ENCODE peak calls at places on chromosomes 7 and 10, in six cellular contexts. C is mesendoderm, J is endothelial cell of umbilical vein, N is MM.1S, W is neuronal stem cell, B is PC-3. P is an unnamed sample.

GRCh38 chr10:639751-640672 is 49.5 kb downstream of the DIP2C start:
- DNase-seq in N (no peak), W (no peak), C (no peak), B (no peak), J (no peak), P (no peak)

GRCh38 chr10:125037145-125037544 is 95.2 kb downstream of the ZRANB1 start:
- DNase-seq in J (no peak), B (peak; percentile 48), C (peak; percentile 82), W (no peak), N (no peak), P (peak; percentile 42)

GRCh38 chr7:24192053-24192452 is 91.9 kb upstream of the NPY start:
- DNase-seq in B (peak; percentile 3), N (no peak), J (no peak), W (no peak), C (no peak), P (no peak)

GRCh38 chr7:74104702-74105101 is 21.1 kb downstream of the LIMK1 start:
- DNase-seq in J (no peak), C (no peak), N (no peak), W (no peak), B (peak; percentile 81), P (no peak)

GRCh38 chr7:25537678-25538375 is 309.5 kb upstream of the NPVF start:
- DNase-seq in N (no peak), B (no peak), J (no peak), W (no peak), C (no peak), P (no peak)

GRCh38 chr10:60224129-60224705 is 165.5 kb downstream of the ANK3 start:
- DNase-seq in J (no peak), W (no peak), B (no peak), C (no peak), N (no peak), P (no peak)

GRCh38 chr7:143360788-143361551 is 1.5 kb downstream of the FAM131B start:
- DNase-seq in W (peak; percentile 39), J (no peak), B (no peak), N (no peak), C (no peak), P (no peak)

GRCh38 chr10:43227911-43228782 is 38.7 kb downstream of the RASGEF1A start:
- DNase-seq in N (no peak), J (no peak), W (no peak), B (no peak), C (no peak), P (no peak)

GRCh38 chr10:132608511-132609195 is 71.1 kb downstream of the INPP5A start:
- DNase-seq in B (no peak), W (no peak), J (no peak), C (no peak), N (no peak), P (no peak)

GRCh38 chr10:29377333-29377961 is 88.6 kb downstream of the LYZL1 start:
- DNase-seq in C (peak; percentile 23), B (peak; percentile 33), N (no peak), J (peak; percentile 30), W (no peak), P (no peak)

GRCh38 chr7:492714-493065 is 27.0 kb downstream of the PDGFA start:
- DNase-seq in C (no peak), N (no peak), B (no peak), W (no peak), J (no peak), P (no peak)

GRCh38 chr10:80046629-80047441 is 31.6 kb upstream of the TMEM254 start:
- DNase-seq in W (peak; percentile 69), N (peak; percentile 74), J (peak; percentile 70), B (peak; percentile 99), C (peak; percentile 80), P (peak; percentile 13)

GRCh38 chr10:89352802-89353201 is 25.0 kb downstream of the IFIT3 start:
- DNase-seq in B (no peak), J (no peak), W (no peak), C (no peak), N (no peak), P (no peak)

GRCh38 chr7:73741600-73741999 is 3.0 kb upstream of the ABHD11 start:
- DNase-seq in W (no peak), C (peak; percentile 80), B (no peak), N (no peak), J (no peak), P (no peak)

GRCh38 chr7:72053273-72053672 is 358.9 kb downstream of the CALN1 start:
- DNase-seq in N (no peak), C (no peak), W (no peak), J (no peak), B (no peak), P (no peak)
- H3K9ac ChIP-seq in N (no peak overlapping the region), C (no peak overlapping the region), W (no peak overlapping the region), J (no peak overlapping the region), B (no peak overlapping the region), P (no peak overlapping the region)

DNA sequence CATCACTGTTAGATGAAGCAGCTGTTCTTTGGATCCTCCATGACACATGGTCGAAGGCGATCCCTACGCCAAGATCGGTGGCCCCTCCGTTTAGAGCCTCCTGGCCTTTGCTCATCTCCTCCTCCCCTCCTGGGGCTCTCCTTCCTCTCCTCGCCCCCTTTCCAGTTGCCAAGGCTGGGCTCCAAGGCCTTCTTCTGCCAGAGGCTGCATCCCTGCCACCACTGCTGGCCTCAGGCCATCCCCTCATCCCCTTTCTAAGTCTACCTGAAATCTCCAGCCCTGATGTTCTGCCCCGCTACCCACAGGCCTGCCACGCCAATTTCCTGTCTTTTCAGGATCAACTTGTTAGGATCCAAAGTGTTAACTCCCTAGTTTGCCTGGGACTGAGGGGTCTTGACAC is 265.1 kb upstream of the ZMIZ1 start:
- DNase-seq in N (no peak), C (no peak), B (no peak), J (no peak), W (no peak), P (no peak)
- H3K4me3 ChIP-seq in N (no peak overlapping the region), C (no peak overlapping the region), B (no peak overlapping the region), J (no peak overlapping the region), W (no peak overlapping the region), P (no peak overlapping the region)

GRCh38 chr7:130894146-130895005 is 160.4 kb upstream of the KLF14 start:
- DNase-seq in J (peak; percentile 54), W (no peak), N (no peak), C (no peak), B (peak; percentile 80), P (no peak)
- H3K4me1 ChIP-seq in J (peaks cover 69% of the 10 kb centered on the region), W (peaks cover 6% of the 10 kb centered on the region), N (no peaks in the 10 kb centered on the region), C (no peaks in the 10 kb centered on the region), B (peaks cover 86% of the 10 kb centered on the region), P (peaks cover 80% of the 10 kb centered on the region)

GRCh38 chr10:4246881-4247358 is 461.9 kb upstream of the KLF6 start:
- DNase-seq in J (peak; percentile 69), N (no peak), C (no peak), W (no peak), B (peak; percentile 69), P (no peak)
- H3K9ac ChIP-seq in J (peak overlapping the region; percentile 8), N (no peak overlapping the region), C (no peak overlapping the region), W (no peak overlapping the region), B (peak overlapping the region; percentile 72), P (no peak overlapping the region)

GRCh38 chr7:151735854-151736402 is 141.0 kb downstream of the PRKAG2 start:
- DNase-seq in B (no peak), C (peak; percentile 69), W (no peak), N (no peak), J (no peak), P (no peak)
- H3K4me3 ChIP-seq in B (no peak overlapping the region), C (no peak overlapping the region), W (no peak overlapping the region), N (no peak overlapping the region), J (peak overlapping the region; percentile 32), P (peak overlapping the region; percentile 39)

GRCh38 chr7:131011976-131012375 is 278.0 kb upstream of the KLF14 start:
- DNase-seq in C (no peak), W (no peak), N (no peak), J (peak; percentile 15), B (peak; percentile 54), P (no peak)
- H3K4me1 ChIP-seq in C (peaks cover 2% of the 10 kb centered on the region), W (peaks cover 2% of the 10 kb centered on the region), N (no peaks in the 10 kb centered on the region), J (peaks cover 14% of the 10 kb centered on the region), B (peaks cover 61% of the 10 kb centered on the region), P (peaks cover 64% of the 10 kb centered on the region)

P was measured in keratinocyte.